ENCODE peak calls at places on chromosomes 3 and 15, in four cellular contexts. B, P, E and S are unnamed samples.
A peak's percentile ranks its signal among the peaks of the same experiment; 100 is the strongest.

GRCh38 chr15:41961014-41961518 is 11.3 kb downstream of the EHD4 start:
- DNase-seq in B (no peak), P (no peak), E (no peak), S (no peak)

GRCh38 chr15:62564889-62565288 is 399.8 kb upstream of the C2CD4B start:
- DNase-seq in B (no peak), P (no peak), E (no peak), S (no peak)

GRCh38 chr15:72859757-72860145 is 76.2 kb upstream of the ADPGK start:
- DNase-seq in B (no peak), P (no peak), E (no peak), S (no peak)

GRCh38 chr3:17065315-17065714 is 180.6 kb downstream of the PLCL2 start:
- DNase-seq in B (no peak), P (no peak), E (no peak), S (no peak)

GRCh38 chr15:90059208-90059985 is 42.9 kb downstream of the IDH2 start:
- DNase-seq in B (no peak), P (no peak), E (no peak), S (peak; percentile 78)

GRCh38 chr3:139447486-139447885 is 28.8 kb downstream of the RBP2 start:
- DNase-seq in B (no peak), P (no peak), E (no peak), S (no peak)

GRCh38 chr3:43161684-43162512 is 56.0 kb upstream of the POMGNT2 start:
- DNase-seq in B (no peak), P (peak; percentile 37), E (peak; percentile 36), S (peak; percentile 54)

GRCh38 chr3:42505203-42505848 is 2.9 kb downstream of the VIPR1 start:
- DNase-seq in B (peak; percentile 2), P (no peak), E (no peak), S (no peak)

GRCh38 chr3:49702672-49703071 is 13.3 kb downstream of the RNF123 start:
- DNase-seq in B (no peak), P (no peak), E (no peak), S (no peak)

GRCh38 chr3:117170112-117170511 is 460.5 kb downstream of the TUSC7 start:
- DNase-seq in B (no peak), P (no peak), E (no peak), S (no peak)

GRCh38 chr3:194573680-194574437 is 59.4 kb downstream of the TMEM44 start:
- DNase-seq in B (no peak), P (no peak), E (peak; percentile 68), S (peak; percentile 62)

GRCh38 chr3:149479621-149480325 is 5.3 kb downstream of the TM4SF4 start:
- DNase-seq in B (no peak), P (no peak), E (peak; percentile 52), S (no peak)

GRCh38 chr3:142597898-142598297 is 1.7 kb downstream of the PLS1 start:
- DNase-seq in B (no peak), P (no peak), E (no peak), S (no peak)

GRCh38 chr15:83108266-83109219 is 1.1 kb downstream of the TM6SF1 start:
- DNase-seq in B (peak; percentile 15), P (peak; percentile 29), E (no peak), S (peak; percentile 85)

GRCh38 chr3:133620066-133620784 is 41.5 kb downstream of the TOPBP1 start:
- DNase-seq in B (no peak), P (no peak), E (no peak), S (no peak)

GRCh38 chr3:15903776-15904720 is 106.3 kb upstream of the ANKRD28 start:
- DNase-seq in B (no peak), P (no peak), E (no peak), S (no peak)

GRCh38 chr3:139537325-139537724 is 2.2 kb downstream of the RBP1 start:
- DNase-seq in B (no peak), P (no peak), E (peak; percentile 62), S (no peak)

GRCh38 chr3:146832815-146833458 is 227.8 kb upstream of the PLSCR5 start:
- DNase-seq in B (no peak), P (no peak), E (no peak), S (no peak)

GRCh38 chr3:102269401-102269800 is 165.4 kb upstream of the ZPLD1 start:
- DNase-seq in B (no peak), P (no peak), E (no peak), S (no peak)

GRCh38 chr15:69125236-69125635 is 35.2 kb upstream of the GLCE start:
- DNase-seq in B (no peak), P (no peak), E (no peak), S (no peak)

GRCh38 chr3:104933981-104934380 is 432.7 kb upstream of the ALCAM start:
- DNase-seq in B (no peak), P (no peak), E (no peak), S (no peak)

GRCh38 chr3:186642014-186642413 is 1.8 kb downstream of the FETUB start:
- DNase-seq in B (no peak), P (no peak), E (no peak), S (no peak)

GRCh38 chr15:63491979-63492378 is 12.4 kb upstream of the USP3 start:
- DNase-seq in B (no peak), P (peak; percentile 68), E (no peak), S (no peak)

GRCh38 chr3:177724020-177724638 is 526.8 kb upstream of the TBL1XR1 start:
- DNase-seq in B (peak; percentile 43), P (no peak), E (no peak), S (peak; percentile 78)

GRCh38 chr3:46993292-46993691 is 13.8 kb downstream of the NBEAL2 start:
- DNase-seq in B (no peak), P (no peak), E (no peak), S (no peak)